ENCODE peak calls at places on chromosome 9, in six cellular contexts. J is GM12878, M is GM12891, D is K562, S is HepG2, Z is H1. Q is an unnamed sample.

GRCh38 chr9:4070266-4070665 is 229.6 kb downstream of the GLIS3 start:
- DNase-seq in S (no peak), M (no peak), Z (no peak), J (no peak), D (no peak), Q (no peak)

GRCh38 chr9:129059796-129060785 is 20.8 kb upstream of the DOLPP1 start:
- DNase-seq in Z (no peak), D (no peak), J (no peak), S (no peak), M (no peak), Q (no peak)

GRCh38 chr9:6716766-6717165 is 41.0 kb upstream of the KDM4C start:
- DNase-seq in J (no peak), D (no peak), Z (no peak), S (no peak), M (no peak), Q (no peak)

GRCh38 chr9:12554636-12555035 is 138.5 kb upstream of the TYRP1 start:
- DNase-seq in M (no peak), D (no peak), S (peak), Z (no peak), J (no peak), Q (no peak)

GRCh38 chr9:15289590-15289989 is 17.4 kb downstream of the TTC39B start:
- DNase-seq in Z (peak), S (no peak), M (no peak), J (no peak), D (no peak), Q (no peak)

GRCh38 chr9:137253717-137254623 is 1.2 kb upstream of the NELFB start:
- DNase-seq in S (no peak), Z (no peak), D (no peak), J (no peak), M (no peak), Q (no peak)

GRCh38 chr9:12856608-12857007 is 81.8 kb downstream of the LURAP1L start:
- DNase-seq in S (no peak), J (no peak), D (no peak), Z (no peak), M (no peak), Q (no peak)

GRCh38 chr9:84293001-84293798 is 47.4 kb downstream of the SLC28A3 start:
- DNase-seq in S (no peak), J (peak), D (no peak), M (no peak), Z (no peak), Q (no peak)

GRCh38 chr9:129436751-129437625 is 183.9 kb downstream of the C9orf50 start:
- DNase-seq in Z (no peak), M (no peak), D (peak), S (no peak), J (no peak), Q (no peak)

GRCh38 chr9:21265421-21266189 is 25.8 kb upstream of the IFNA14 start:
- DNase-seq in D (no peak), M (no peak), S (no peak), Z (no peak), J (no peak), Q (no peak)

GRCh38 chr9:127753148-127753547 is 18.1 kb upstream of the TOR2A start:
- DNase-seq in M (no peak), D (no peak), Z (no peak), S (no peak), J (no peak), Q (no peak)

GRCh38 chr9:85521331-85522197 is 220.2 kb downstream of the AGTPBP1 start:
- DNase-seq in J (no peak), D (no peak), S (no peak), Z (no peak), M (no peak), Q (no peak)

GRCh38 chr9:34185778-34186551 is 7.1 kb downstream of the UBAP1 start:
- DNase-seq in D (no peak), S (no peak), Z (no peak), M (peak), J (peak), Q (no peak)

GRCh38 chr9:92278117-92278516 is 15.4 kb downstream of the IARS1 start:
- DNase-seq in S (no peak), Z (no peak), M (no peak), D (no peak), J (no peak), Q (no peak)

GRCh38 chr9:33524431-33524947 is 438 bp downstream of the ANKRD18B start:
- DNase-seq in M (no peak), D (no peak), S (no peak), J (no peak), Z (peak), Q (no peak)

DNA sequence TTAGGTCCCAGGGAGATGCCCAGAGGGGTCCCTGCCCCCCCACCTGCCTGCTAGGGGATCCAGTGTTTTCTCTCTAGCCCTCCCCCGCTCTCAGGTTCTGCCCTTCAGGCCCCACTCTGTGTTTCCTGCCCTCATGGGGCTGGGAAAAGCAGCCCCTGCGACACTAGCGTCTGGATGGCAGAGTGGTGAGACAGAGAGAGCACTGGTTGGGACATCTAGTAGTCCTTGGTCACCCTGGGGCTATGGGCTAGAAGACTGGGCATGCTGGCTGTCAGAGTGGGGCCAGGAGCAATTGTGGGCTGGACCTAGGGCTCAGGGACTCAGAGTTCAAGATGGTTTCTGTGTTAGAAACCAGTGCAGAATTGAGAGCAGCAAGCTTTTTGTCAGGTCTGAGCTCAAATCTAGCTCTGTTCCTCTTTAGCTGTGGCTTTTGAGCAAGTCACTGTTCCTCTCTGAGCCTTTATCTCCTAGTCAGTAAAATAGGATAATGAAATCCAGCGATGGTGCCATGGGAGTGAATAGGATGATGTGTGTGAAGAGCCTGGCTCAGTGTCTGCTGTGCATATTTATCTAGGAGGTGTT is 39.0 kb downstream of the RGS3 start:
- DNase-seq in M (no peak), J (no peak), D (no peak), S (no peak), Z (no peak), Q (no peak)
- TF ChIP-seq TAF1 in M (no peak), J (no peak), D (no peak), S (no peak), Z (no peak), Q (no peak)

DNA sequence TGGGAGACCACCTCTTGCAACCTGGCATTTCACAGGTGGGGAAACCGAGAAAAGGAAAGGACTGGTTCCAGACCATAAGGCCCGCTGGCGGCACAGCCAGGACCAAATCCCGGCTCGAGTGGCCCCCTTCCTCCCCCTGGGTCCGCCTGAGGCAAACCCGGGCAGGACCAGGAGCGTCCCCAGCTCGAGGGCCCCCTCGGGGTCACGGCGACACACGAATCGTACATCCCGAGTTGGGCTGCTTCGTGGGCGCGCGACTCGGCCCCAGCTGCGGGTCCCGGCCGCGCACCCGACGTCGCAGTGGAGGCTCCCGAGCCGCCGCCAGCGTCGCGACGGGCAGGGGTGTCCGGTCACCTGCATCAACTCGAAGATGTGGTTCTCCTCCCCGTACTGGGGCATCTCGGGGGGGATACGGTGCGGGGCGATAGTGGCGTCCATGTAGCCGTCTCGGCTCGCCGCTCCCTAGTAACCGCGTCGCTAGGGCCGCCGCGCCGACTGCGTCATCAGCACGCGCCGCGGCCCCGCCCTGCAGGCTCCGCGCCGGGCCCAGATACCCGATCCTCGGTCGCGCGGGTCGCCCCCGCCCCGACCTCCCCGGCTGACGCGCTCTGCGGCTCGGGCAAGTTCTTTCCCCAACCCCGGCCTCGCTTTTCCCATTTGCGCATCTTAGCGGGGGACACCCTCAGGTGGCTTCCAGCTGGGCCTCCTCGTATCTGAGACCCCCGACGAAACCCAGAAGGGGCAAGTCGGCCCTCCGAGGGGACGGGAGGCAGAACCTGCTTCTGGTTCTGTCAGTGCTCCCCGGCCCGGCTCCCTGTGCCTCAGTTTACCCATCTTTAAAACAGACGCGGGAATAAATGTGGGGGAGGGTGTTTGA is at the start of gene AK8:
- DNase-seq in Z (peak), D (peak), S (peak), M (peak), J (no peak), Q (peak)
- TF ChIP-seq POLR2A in Z (no peak), D (peak), S (no peak), M (no peak), J (peak), Q (no peak)

DNA sequence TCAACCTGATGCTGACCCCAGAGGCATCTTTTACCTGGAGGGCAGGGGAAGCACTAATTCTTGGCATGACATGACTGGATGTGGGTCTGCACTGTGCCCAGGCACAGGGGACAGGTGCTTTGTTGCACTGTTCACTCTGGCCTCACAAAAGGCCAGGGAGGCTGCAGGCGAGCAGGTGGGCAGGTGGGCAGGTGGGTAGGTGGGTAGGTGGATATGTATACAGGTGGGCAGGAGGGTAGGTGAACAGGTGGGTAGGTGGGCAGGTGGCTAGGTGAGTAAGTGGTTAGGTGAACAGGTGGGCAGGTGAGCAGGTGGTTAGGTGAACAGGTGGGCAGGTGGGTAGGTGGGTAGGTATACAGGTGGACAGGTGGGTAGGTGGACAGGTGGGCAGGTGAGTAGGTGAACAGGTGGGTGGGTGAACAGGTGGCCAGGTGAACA is 1.5 kb downstream of the PAEP start:
- DNase-seq in J (no peak), M (no peak), S (no peak), Z (no peak), D (no peak), Q (no peak)
- TF ChIP-seq POLR2AphosphoS5 in J (no peak), M (no peak), S (no peak), Z (no peak), D (no peak), Q (no peak)

DNA sequence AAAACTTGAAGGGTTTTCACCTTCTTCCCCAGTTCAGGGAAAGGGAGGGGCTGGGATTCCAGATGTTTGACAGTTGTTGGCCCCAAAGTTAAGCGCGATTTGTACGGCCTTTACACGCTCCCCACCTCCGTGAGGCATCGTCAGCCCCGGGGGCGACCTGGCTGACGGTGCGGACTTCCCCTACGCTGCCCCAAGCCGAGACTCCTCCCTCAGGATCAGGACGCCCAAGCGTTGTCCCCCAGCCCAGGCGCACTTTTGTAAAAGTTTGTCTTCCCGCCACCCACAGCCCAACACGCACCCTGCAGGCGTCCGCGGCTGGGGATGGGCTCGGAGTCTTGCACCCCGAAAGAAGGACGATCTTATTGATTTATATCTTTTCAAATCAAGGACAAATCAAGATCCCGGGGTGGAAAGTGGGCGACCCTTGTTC is 713 bp downstream of the MOB3B start:
- DNase-seq in S (no peak), Z (peak), M (peak), D (peak), J (no peak), Q (peak)
- TF ChIP-seq TAF1 in S (no peak), Z (no peak), M (no peak), D (no peak), J (no peak), Q (no peak)

GRCh38 chr9:121266906-121267650 is 884 bp upstream of the GSN start:
- DNase-seq in J (no peak), Z (no peak), M (no peak), D (no peak), S (no peak), Q (no peak)

GRCh38 chr9:121268598-121269029 is 652 bp downstream of the GSN start:
- DNase-seq in D (no peak), S (no peak), J (no peak), Z (no peak), M (no peak), Q (no peak)

GRCh38 chr9:121266356-121266755 is 1.6 kb upstream of the GSN start:
- DNase-seq in D (no peak), M (no peak), S (no peak), Z (no peak), J (no peak), Q (no peak)

GRCh38 chr9:121269030-121269887 is 1.3 kb downstream of the GSN start:
- DNase-seq in Z (no peak), J (no peak), S (no peak), D (no peak), M (no peak), Q (no peak)

DNA sequence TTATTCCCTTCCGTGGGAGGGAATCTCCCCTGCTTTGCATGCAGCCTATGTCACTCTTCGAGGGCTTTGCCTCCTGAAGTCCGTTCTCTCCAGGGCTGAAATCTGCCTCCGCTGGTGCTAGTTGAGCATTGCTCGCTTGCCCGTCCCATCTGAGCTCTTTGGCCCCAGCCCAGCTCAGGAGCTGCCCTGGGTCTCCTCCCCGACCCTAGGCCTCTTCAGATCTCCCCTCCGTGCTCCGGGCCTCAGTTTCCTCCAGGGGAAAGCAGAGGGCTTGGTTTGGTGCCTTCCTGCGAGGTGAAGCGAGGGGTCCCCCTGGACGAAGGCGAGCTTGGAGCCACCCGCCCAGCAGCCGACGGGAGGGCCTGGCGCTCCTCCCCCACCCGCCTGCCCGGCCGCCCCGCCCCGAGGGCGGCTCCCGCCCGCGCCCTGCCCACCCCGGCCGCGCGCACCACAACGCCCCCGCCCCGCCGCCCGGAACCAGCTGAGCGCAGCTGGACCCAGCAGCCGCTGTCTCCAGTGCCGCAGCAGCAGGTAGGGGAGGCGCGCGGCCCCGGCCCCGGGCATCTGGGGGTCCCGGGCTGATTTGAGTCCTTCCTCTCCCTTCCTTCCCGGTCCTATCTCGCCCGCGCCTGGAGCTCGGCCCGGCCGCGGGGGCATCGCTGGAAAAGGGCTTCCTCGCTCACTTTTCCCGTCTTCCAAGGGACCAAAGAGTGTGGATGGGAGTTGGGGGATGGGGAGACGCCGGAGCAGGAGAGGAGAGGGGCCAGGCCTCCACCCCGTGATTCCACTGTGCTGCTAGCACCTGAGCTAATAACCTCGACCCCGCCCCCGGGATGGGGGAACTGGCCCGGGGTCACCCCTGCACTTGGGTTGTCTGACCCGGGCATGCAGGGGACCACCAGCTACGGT is at the start of gene GSN:
- DNase-seq in D (peak), M (peak), Z (peak), J (no peak), S (peak), Q (peak)
- TF ChIP-seq POLR2A in D (peak), M (no peak), Z (peak), J (peak), S (peak), Q (no peak)